ENCODE peak calls at places on chromosome 1, in six cellular contexts. I is CD4-positive, CD25-positive, alpha-beta regulatory T cell; G is foreskin fibroblast; S is activated CD4-positive, alpha-beta T cell treated with anti-CD3 and anti-CD28 coated beads, Interleukin-2, amount 10 ng/mL, durations not matched to agents 7 days and 5 days; L is amygdala; J is progenitor cell of endocrine pancreas. R is an unnamed sample.

GRCh38 chr1:231691618-231692259 is 65.1 kb downstream of the DISC1 start:
- DNase-seq in I (no peak), G (peak), S (no peak), L (peak), J (no peak), R (peak)

GRCh38 chr1:236155399-236155767 is 13.0 kb downstream of the GPR137B start:
- DNase-seq in I (no peak), G (no peak), S (no peak), L (no peak), J (no peak), R (no peak)

GRCh38 chr1:147515046-147515869 is 26.0 kb upstream of the BCL9 start:
- DNase-seq in I (peak), G (peak), S (no peak), L (no peak), J (no peak), R (peak)

GRCh38 chr1:167003711-167004110 is 14.6 kb downstream of the MAEL start:
- DNase-seq in I (no peak), G (no peak), S (no peak), L (no peak), J (no peak), R (no peak)

GRCh38 chr1:187517508-187517907 is 688.8 kb downstream of the PLA2G4A start:
- DNase-seq in I (no peak), G (no peak), S (no peak), L (no peak), J (no peak), R (no peak)

GRCh38 chr1:9929431-9930385 is 13.5 kb downstream of the LZIC start:
- DNase-seq in I (no peak), G (no peak), S (no peak), L (peak), J (no peak), R (no peak)

GRCh38 chr1:221350091-221350490 is 391.8 kb downstream of the DUSP10 start:
- DNase-seq in I (no peak), G (peak), S (no peak), L (no peak), J (no peak), R (peak)

GRCh38 chr1:180912801-180913616 is at the start of gene KIAA1614:
- DNase-seq in I (no peak), G (peak), S (no peak), L (no peak), J (no peak), R (peak)

GRCh38 chr1:78114034-78114956 is 68.5 kb downstream of the GIPC2 start:
- DNase-seq in I (peak), G (peak), S (peak), L (peak), J (peak), R (peak)

GRCh38 chr1:7390604-7391000 is 380.5 kb upstream of the VAMP3 start:
- DNase-seq in I (no peak), G (no peak), S (no peak), L (no peak), J (no peak), R (no peak)

R was measured in AG10803.